ENCODE peak calls at places on chromosomes 16 and 17, in six cellular contexts. One of them, this sample, is unnamed.

GRCh38 chr16:87463722-87464690 is 28.8 kb downstream of the ZCCHC14 start:
- DNase-seq in WTC11: no peak
- DNase-seq in epithelial cell of proximal tubule: no peak
- DNase-seq in fibroblast of villous mesenchyme: no peak
- DNase-seq in IMR-90: peak
- DNase-seq in GM20000: peak
- DNase-seq in this sample: peak

GRCh38 chr17:76917829-76918228 is 49.6 kb downstream of the MGAT5B start:
- DNase-seq in epithelial cell of proximal tubule: no peak
- DNase-seq in fibroblast of villous mesenchyme: no peak
- DNase-seq in IMR-90: no peak
- DNase-seq in WTC11: no peak
- DNase-seq in GM20000: no peak
- DNase-seq in this sample: no peak

GRCh38 chr17:28384281-28385036 is 13.0 kb downstream of the SARM1 start:
- DNase-seq in epithelial cell of proximal tubule: no peak
- DNase-seq in IMR-90: no peak
- DNase-seq in fibroblast of villous mesenchyme: no peak
- DNase-seq in GM20000: peak
- DNase-seq in WTC11: peak
- DNase-seq in this sample: peak

GRCh38 chr16:26795184-26795583 is 271.5 kb upstream of the C16orf82 start:
- DNase-seq in IMR-90: no peak
- DNase-seq in epithelial cell of proximal tubule: no peak
- DNase-seq in fibroblast of villous mesenchyme: no peak
- DNase-seq in GM20000: no peak
- DNase-seq in WTC11: peak
- DNase-seq in this sample: no peak

GRCh38 chr17:12256380-12256995 is 235.8 kb downstream of the MAP2K4 start:
- DNase-seq in WTC11: no peak
- DNase-seq in epithelial cell of proximal tubule: no peak
- DNase-seq in IMR-90: peak
- DNase-seq in GM20000: peak
- DNase-seq in fibroblast of villous mesenchyme: peak
- DNase-seq in this sample: no peak

GRCh38 chr17:56994009-56994792 is 16.3 kb downstream of the SCPEP1 start:
- DNase-seq in GM20000: no peak
- DNase-seq in fibroblast of villous mesenchyme: no peak
- DNase-seq in WTC11: no peak
- DNase-seq in epithelial cell of proximal tubule: no peak
- DNase-seq in IMR-90: peak
- DNase-seq in this sample: no peak

GRCh38 chr17:3986270-3986938 is 22.2 kb upstream of the ATP2A3 start:
- DNase-seq in epithelial cell of proximal tubule: no peak
- DNase-seq in fibroblast of villous mesenchyme: no peak
- DNase-seq in WTC11: no peak
- DNase-seq in IMR-90: no peak
- DNase-seq in GM20000: no peak
- DNase-seq in this sample: no peak

GRCh38 chr17:12571606-12572005 is 94.1 kb upstream of the MYOCD start:
- DNase-seq in WTC11: no peak
- DNase-seq in IMR-90: no peak
- DNase-seq in epithelial cell of proximal tubule: no peak
- DNase-seq in fibroblast of villous mesenchyme: no peak
- DNase-seq in GM20000: no peak
- DNase-seq in this sample: no peak

GRCh38 chr16:9323170-9323569 is 231.7 kb downstream of the HAPSTR1 start:
- DNase-seq in epithelial cell of proximal tubule: no peak
- DNase-seq in IMR-90: no peak
- DNase-seq in WTC11: no peak
- DNase-seq in GM20000: no peak
- DNase-seq in fibroblast of villous mesenchyme: no peak
- DNase-seq in this sample: no peak

DNA sequence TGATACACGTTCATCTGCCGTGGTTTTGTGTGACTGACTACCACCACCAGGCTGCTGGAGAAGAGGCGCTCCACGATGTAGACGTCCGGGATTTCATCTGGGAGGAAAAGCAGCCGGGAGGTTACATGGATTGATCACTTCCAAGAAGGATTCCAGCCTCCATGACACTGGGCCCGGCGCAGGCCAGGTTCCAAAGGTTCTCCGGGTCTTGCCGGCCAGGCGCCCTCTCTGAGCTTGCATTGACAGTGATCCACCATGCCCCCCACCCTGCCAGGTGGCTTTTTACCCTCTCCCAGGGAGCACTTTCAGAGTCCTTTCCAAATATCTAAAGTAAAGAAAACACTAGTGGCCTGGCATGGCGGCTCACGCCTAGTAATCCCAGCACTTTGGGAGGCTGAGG is 6.5 kb downstream of the WIPI1 start:
- DNase-seq in GM20000: no peak
- DNase-seq in epithelial cell of proximal tubule: no peak
- DNase-seq in WTC11: no peak
- DNase-seq in fibroblast of villous mesenchyme: no peak
- DNase-seq in IMR-90: no peak
- DNase-seq in this sample: no peak
- TF ChIP-seq CTCF in GM20000: no peak
- TF ChIP-seq CTCF in epithelial cell of proximal tubule: no peak
- TF ChIP-seq CTCF in WTC11: no peak
- TF ChIP-seq CTCF in fibroblast of villous mesenchyme: no peak
- TF ChIP-seq CTCF in IMR-90: no peak
- TF ChIP-seq CTCF in this sample: no peak

GRCh38 chr17:44979426-44980273 is 11.5 kb upstream of the C1QL1 start:
- DNase-seq in WTC11: no peak
- DNase-seq in epithelial cell of proximal tubule: no peak
- DNase-seq in IMR-90: peak
- DNase-seq in GM20000: no peak
- DNase-seq in fibroblast of villous mesenchyme: peak
- DNase-seq in this sample: no peak
- TF ChIP-seq CTCF in WTC11: no peak
- TF ChIP-seq CTCF in epithelial cell of proximal tubule: no peak
- TF ChIP-seq CTCF in IMR-90: no peak
- TF ChIP-seq CTCF in GM20000: no peak
- TF ChIP-seq CTCF in fibroblast of villous mesenchyme: no peak
- TF ChIP-seq CTCF in this sample: no peak

GRCh38 chr16:31298958-31299357 is 39.2 kb downstream of the ITGAM start:
- DNase-seq in WTC11: no peak
- DNase-seq in IMR-90: no peak
- DNase-seq in GM20000: no peak
- DNase-seq in epithelial cell of proximal tubule: no peak
- DNase-seq in fibroblast of villous mesenchyme: peak
- DNase-seq in this sample: no peak
- TF ChIP-seq CTCF in WTC11: no peak
- TF ChIP-seq CTCF in IMR-90: peak
- TF ChIP-seq CTCF in GM20000: peak
- TF ChIP-seq CTCF in epithelial cell of proximal tubule: peak
- TF ChIP-seq CTCF in fibroblast of villous mesenchyme: peak
- TF ChIP-seq CTCF in this sample: no peak

DNA sequence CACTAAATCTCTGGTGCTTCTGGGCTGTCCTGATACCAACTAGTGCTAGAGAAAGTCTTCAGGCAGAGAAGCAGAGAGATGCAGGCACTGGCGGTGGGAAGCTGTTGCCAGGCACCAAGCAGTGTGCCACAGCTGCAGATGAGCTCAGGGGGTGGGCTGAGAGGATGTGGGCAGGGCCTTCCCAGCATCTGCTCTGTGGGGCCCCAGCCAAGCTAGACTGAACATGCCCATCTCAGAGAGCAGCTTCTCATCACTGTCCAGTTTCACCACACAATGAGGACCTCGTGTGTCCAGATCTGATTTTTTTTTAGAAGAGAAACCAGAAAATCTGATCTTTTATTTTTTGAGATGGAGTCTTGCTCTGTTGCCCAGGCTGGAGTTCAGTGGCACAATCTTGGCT is 17.1 kb downstream of the PSKH1 start:
- DNase-seq in fibroblast of villous mesenchyme: peak
- DNase-seq in IMR-90: peak
- DNase-seq in WTC11: no peak
- DNase-seq in GM20000: no peak
- DNase-seq in epithelial cell of proximal tubule: no peak
- DNase-seq in this sample: no peak
- TF ChIP-seq CTCF in fibroblast of villous mesenchyme: no peak
- TF ChIP-seq CTCF in IMR-90: no peak
- TF ChIP-seq CTCF in WTC11: no peak
- TF ChIP-seq CTCF in GM20000: no peak
- TF ChIP-seq CTCF in epithelial cell of proximal tubule: no peak
- TF ChIP-seq CTCF in this sample: no peak

DNA sequence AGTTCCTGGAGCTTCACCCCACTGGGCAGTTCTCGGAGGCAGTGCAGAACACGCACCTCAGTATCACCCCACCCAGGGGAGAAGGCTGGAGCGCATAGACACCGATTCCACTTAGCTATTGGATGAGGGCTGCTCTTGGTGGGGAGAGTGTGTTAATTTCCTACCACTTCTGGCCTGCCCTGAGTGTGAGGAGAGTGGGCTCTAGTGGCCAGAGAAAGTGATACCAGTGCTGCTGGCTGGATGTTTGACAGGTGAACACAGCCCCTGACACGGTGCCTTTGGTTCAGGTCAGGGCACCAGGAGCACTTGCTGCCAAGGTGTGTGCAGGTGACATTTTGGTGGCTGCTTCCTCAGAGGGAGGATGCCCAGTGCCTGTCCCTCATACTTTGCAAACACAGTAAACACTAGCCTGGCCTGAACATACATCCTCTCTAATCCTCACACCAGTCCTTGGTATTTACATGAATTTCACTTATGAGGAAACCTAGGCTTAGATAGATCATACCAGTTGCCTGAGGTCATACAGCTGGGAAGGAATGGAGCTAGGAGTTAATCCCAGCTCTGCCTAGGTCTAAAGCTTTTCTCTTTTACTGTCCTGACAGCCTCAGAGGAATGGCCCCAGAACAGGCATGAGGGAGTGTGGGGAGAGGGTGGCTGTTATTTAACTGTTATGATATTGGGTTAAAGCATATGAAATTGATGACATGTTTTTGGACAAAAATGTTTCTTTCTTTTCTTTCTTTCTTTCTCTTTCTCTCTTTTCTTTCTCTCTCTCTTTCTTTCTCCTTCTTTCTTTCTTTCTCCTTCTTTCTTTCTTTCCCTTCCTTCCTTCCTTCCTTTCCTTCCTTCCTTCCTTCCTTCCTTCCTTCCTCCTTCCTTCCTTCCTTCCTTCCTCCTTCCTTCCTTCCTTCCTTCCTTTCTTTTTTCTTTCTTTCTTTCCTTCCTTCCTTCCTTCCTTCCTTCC is 21.0 kb upstream of the ITGAX start:
- DNase-seq in IMR-90: peak
- DNase-seq in fibroblast of villous mesenchyme: peak
- DNase-seq in WTC11: peak
- DNase-seq in GM20000: peak
- DNase-seq in epithelial cell of proximal tubule: no peak
- DNase-seq in this sample: no peak
- TF ChIP-seq CTCF in IMR-90: no peak
- TF ChIP-seq CTCF in fibroblast of villous mesenchyme: peak
- TF ChIP-seq CTCF in WTC11: no peak
- TF ChIP-seq CTCF in GM20000: peak
- TF ChIP-seq CTCF in epithelial cell of proximal tubule: peak
- TF ChIP-seq CTCF in this sample: peak

DNA sequence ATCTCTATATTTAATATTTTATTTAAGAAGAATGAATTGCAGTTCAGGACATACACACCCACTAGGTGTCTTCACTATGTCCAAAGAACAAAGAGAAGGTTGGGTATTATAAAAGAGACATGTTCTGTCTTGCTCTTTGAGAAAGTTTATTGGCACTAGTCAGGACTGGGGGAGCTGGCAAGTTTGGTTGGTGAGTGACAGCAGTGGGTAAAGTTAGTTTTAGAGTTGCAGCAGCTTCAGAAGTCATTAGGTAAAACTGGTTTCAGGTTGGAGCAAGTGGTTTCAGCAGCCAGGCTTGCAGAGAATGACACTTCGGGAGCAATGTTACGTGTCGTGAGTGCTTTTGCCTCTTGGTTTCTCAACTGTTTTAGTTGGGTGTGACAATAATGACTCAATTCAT is 142.2 kb upstream of the HS3ST3A1 start:
- DNase-seq in fibroblast of villous mesenchyme: no peak
- DNase-seq in epithelial cell of proximal tubule: no peak
- DNase-seq in WTC11: no peak
- DNase-seq in GM20000: no peak
- DNase-seq in IMR-90: no peak
- DNase-seq in this sample: no peak
- TF ChIP-seq CTCF in fibroblast of villous mesenchyme: no peak
- TF ChIP-seq CTCF in epithelial cell of proximal tubule: no peak
- TF ChIP-seq CTCF in WTC11: no peak
- TF ChIP-seq CTCF in GM20000: no peak
- TF ChIP-seq CTCF in IMR-90: no peak
- TF ChIP-seq CTCF in this sample: no peak

GRCh38 chr16:81627729-81628128 is 151.4 kb upstream of the PLCG2 start:
- DNase-seq in GM20000: no peak
- DNase-seq in WTC11: no peak
- DNase-seq in epithelial cell of proximal tubule: no peak
- DNase-seq in fibroblast of villous mesenchyme: no peak
- DNase-seq in IMR-90: no peak
- DNase-seq in this sample: no peak
- TF ChIP-seq CTCF in GM20000: no peak
- TF ChIP-seq CTCF in WTC11: no peak
- TF ChIP-seq CTCF in epithelial cell of proximal tubule: no peak
- TF ChIP-seq CTCF in fibroblast of villous mesenchyme: no peak
- TF ChIP-seq CTCF in IMR-90: no peak
- TF ChIP-seq CTCF in this sample: no peak

GRCh38 chr17:67602974-67603373 is 114.8 kb upstream of the NOL11 start:
- DNase-seq in IMR-90: peak
- DNase-seq in fibroblast of villous mesenchyme: peak
- DNase-seq in GM20000: peak
- DNase-seq in WTC11: peak
- DNase-seq in epithelial cell of proximal tubule: no peak
- DNase-seq in this sample: peak
- TF ChIP-seq CTCF in IMR-90: peak
- TF ChIP-seq CTCF in fibroblast of villous mesenchyme: peak
- TF ChIP-seq CTCF in GM20000: peak
- TF ChIP-seq CTCF in WTC11: peak
- TF ChIP-seq CTCF in epithelial cell of proximal tubule: peak
- TF ChIP-seq CTCF in this sample: peak

GRCh38 chr16:71547168-71547567 is 20.9 kb downstream of the CHST4 start:
- DNase-seq in IMR-90: no peak
- DNase-seq in epithelial cell of proximal tubule: no peak
- DNase-seq in GM20000: no peak
- DNase-seq in fibroblast of villous mesenchyme: no peak
- DNase-seq in WTC11: no peak
- DNase-seq in this sample: no peak

GRCh38 chr16:71555230-71555891 is 21.5 kb downstream of the TAT start:
- DNase-seq in GM20000: no peak
- DNase-seq in WTC11: no peak
- DNase-seq in fibroblast of villous mesenchyme: no peak
- DNase-seq in epithelial cell of proximal tubule: no peak
- DNase-seq in IMR-90: no peak
- DNase-seq in this sample: no peak

GRCh38 chr16:71557954-71558582 is 18.8 kb downstream of the TAT start:
- DNase-seq in WTC11: no peak
- DNase-seq in GM20000: no peak
- DNase-seq in fibroblast of villous mesenchyme: no peak
- DNase-seq in epithelial cell of proximal tubule: no peak
- DNase-seq in IMR-90: no peak
- DNase-seq in this sample: no peak

GRCh38 chr16:71557299-71557698 is 19.6 kb downstream of the TAT start:
- DNase-seq in IMR-90: no peak
- DNase-seq in GM20000: no peak
- DNase-seq in WTC11: no peak
- DNase-seq in epithelial cell of proximal tubule: no peak
- DNase-seq in fibroblast of villous mesenchyme: no peak
- DNase-seq in this sample: no peak

GRCh38 chr16:71552698-71553503 is 24.0 kb downstream of the TAT start:
- DNase-seq in epithelial cell of proximal tubule: no peak
- DNase-seq in GM20000: no peak
- DNase-seq in IMR-90: no peak
- DNase-seq in WTC11: no peak
- DNase-seq in fibroblast of villous mesenchyme: no peak
- DNase-seq in this sample: no peak
- TF ChIP-seq CTCF in epithelial cell of proximal tubule: peak
- TF ChIP-seq CTCF in GM20000: no peak
- TF ChIP-seq CTCF in IMR-90: no peak
- TF ChIP-seq CTCF in WTC11: no peak
- TF ChIP-seq CTCF in fibroblast of villous mesenchyme: peak
- TF ChIP-seq CTCF in this sample: no peak